ENCODE peak calls at places on chromosomes 3 and 15, in five cellular contexts. One of them, this sample, is unnamed.

GRCh38 chr3:179036226-179036625 is 35.4 kb downstream of the ZMAT3 start:
- DNase-seq in tibial artery: no peak
- DNase-seq in cardiac fibroblast: no peak
- DNase-seq in GM12865: no peak
- DNase-seq in dorsolateral prefrontal cortex: no peak
- DNase-seq in this sample: no peak

GRCh38 chr3:194272861-194273266 is 78.3 kb downstream of the CPN2 start:
- DNase-seq in tibial artery: no peak
- DNase-seq in cardiac fibroblast: no peak
- DNase-seq in GM12865: no peak
- DNase-seq in dorsolateral prefrontal cortex: no peak
- DNase-seq in this sample: no peak

GRCh38 chr3:42161050-42161935 is 70.1 kb downstream of the TRAK1 start:
- DNase-seq in tibial artery: no peak
- DNase-seq in cardiac fibroblast: peak
- DNase-seq in GM12865: no peak
- DNase-seq in dorsolateral prefrontal cortex: no peak
- DNase-seq in this sample: no peak

GRCh38 chr3:98982336-98982735 is 80.8 kb upstream of the DCBLD2 start:
- DNase-seq in tibial artery: no peak
- DNase-seq in cardiac fibroblast: no peak
- DNase-seq in GM12865: no peak
- DNase-seq in dorsolateral prefrontal cortex: no peak
- DNase-seq in this sample: no peak

GRCh38 chr3:195366200-195366910 is 76.5 kb downstream of the ACAP2 start:
- DNase-seq in tibial artery: no peak
- DNase-seq in cardiac fibroblast: peak
- DNase-seq in GM12865: no peak
- DNase-seq in dorsolateral prefrontal cortex: no peak
- DNase-seq in this sample: no peak

GRCh38 chr3:87673132-87673531 is 385.7 kb downstream of the CGGBP1 start:
- DNase-seq in tibial artery: no peak
- DNase-seq in cardiac fibroblast: no peak
- DNase-seq in GM12865: no peak
- DNase-seq in dorsolateral prefrontal cortex: no peak
- DNase-seq in this sample: no peak

GRCh38 chr3:138946554-138947302 is at the start of the genes FOXL2 and FOXL2NB:
- DNase-seq in tibial artery: no peak
- DNase-seq in cardiac fibroblast: peak
- DNase-seq in GM12865: no peak
- DNase-seq in dorsolateral prefrontal cortex: no peak
- DNase-seq in this sample: no peak

GRCh38 chr3:37291275-37291700 is 116.9 kb upstream of the LRRFIP2 start:
- DNase-seq in tibial artery: no peak
- DNase-seq in cardiac fibroblast: peak
- DNase-seq in GM12865: no peak
- DNase-seq in dorsolateral prefrontal cortex: no peak
- DNase-seq in this sample: no peak

GRCh38 chr15:38374477-38374876 is 79.5 kb upstream of the FAM98B start:
- DNase-seq in tibial artery: no peak
- DNase-seq in cardiac fibroblast: no peak
- DNase-seq in GM12865: no peak
- DNase-seq in dorsolateral prefrontal cortex: no peak
- DNase-seq in this sample: no peak

GRCh38 chr3:38311941-38312340 is 29.8 kb downstream of the SLC22A14 start:
- DNase-seq in tibial artery: no peak
- DNase-seq in cardiac fibroblast: no peak
- DNase-seq in GM12865: no peak
- DNase-seq in dorsolateral prefrontal cortex: no peak
- DNase-seq in this sample: no peak

GRCh38 chr3:29533992-29534391 is 253.1 kb downstream of the RBMS3 start:
- DNase-seq in tibial artery: no peak
- DNase-seq in cardiac fibroblast: no peak
- DNase-seq in GM12865: no peak
- DNase-seq in dorsolateral prefrontal cortex: no peak
- DNase-seq in this sample: no peak

GRCh38 chr3:138125548-138126221 is 6.5 kb downstream of the A4GNT start:
- DNase-seq in tibial artery: no peak
- DNase-seq in cardiac fibroblast: peak
- DNase-seq in GM12865: no peak
- DNase-seq in dorsolateral prefrontal cortex: no peak
- DNase-seq in this sample: no peak

GRCh38 chr3:114092151-114093000 is 35.8 kb downstream of the QTRT2 start:
- DNase-seq in tibial artery: no peak
- DNase-seq in cardiac fibroblast: peak
- DNase-seq in GM12865: no peak
- DNase-seq in dorsolateral prefrontal cortex: no peak
- DNase-seq in this sample: no peak

GRCh38 chr3:174243194-174243593 is 615.9 kb upstream of the NAALADL2 start:
- DNase-seq in tibial artery: no peak
- DNase-seq in cardiac fibroblast: peak
- DNase-seq in GM12865: no peak
- DNase-seq in dorsolateral prefrontal cortex: no peak
- DNase-seq in this sample: no peak

GRCh38 chr15:48671381-48672022 is 26.0 kb upstream of the FBN1 start:
- DNase-seq in tibial artery: peak
- DNase-seq in cardiac fibroblast: peak
- DNase-seq in GM12865: no peak
- DNase-seq in dorsolateral prefrontal cortex: no peak
- DNase-seq in this sample: no peak

GRCh38 chr3:106025151-106025722 is 156.4 kb upstream of the CBLB start:
- DNase-seq in tibial artery: peak
- DNase-seq in cardiac fibroblast: peak
- DNase-seq in GM12865: no peak
- DNase-seq in dorsolateral prefrontal cortex: no peak
- DNase-seq in this sample: no peak

GRCh38 chr15:85582076-85582718 is 201.8 kb downstream of the AKAP13 start:
- DNase-seq in tibial artery: peak
- DNase-seq in cardiac fibroblast: peak
- DNase-seq in GM12865: peak
- DNase-seq in dorsolateral prefrontal cortex: no peak
- DNase-seq in this sample: peak

GRCh38 chr15:85583404-85584390 is 203.3 kb downstream of the AKAP13 start:
- DNase-seq in tibial artery: no peak
- DNase-seq in cardiac fibroblast: peak
- DNase-seq in GM12865: peak
- DNase-seq in dorsolateral prefrontal cortex: no peak
- DNase-seq in this sample: peak

GRCh38 chr15:85580914-85581313 is 200.5 kb downstream of the AKAP13 start:
- DNase-seq in tibial artery: peak
- DNase-seq in cardiac fibroblast: peak
- DNase-seq in GM12865: peak
- DNase-seq in dorsolateral prefrontal cortex: no peak
- DNase-seq in this sample: no peak

GRCh38 chr15:85581495-85581894 is 201.1 kb downstream of the AKAP13 start:
- DNase-seq in tibial artery: peak
- DNase-seq in cardiac fibroblast: peak
- DNase-seq in GM12865: peak
- DNase-seq in dorsolateral prefrontal cortex: no peak
- DNase-seq in this sample: peak

GRCh38 chr15:85582719-85583089 is 202.3 kb downstream of the AKAP13 start:
- DNase-seq in tibial artery: peak
- DNase-seq in cardiac fibroblast: peak
- DNase-seq in GM12865: peak
- DNase-seq in dorsolateral prefrontal cortex: no peak
- DNase-seq in this sample: peak
- TF ChIP-seq CTCF in tibial artery: no peak
- TF ChIP-seq CTCF in cardiac fibroblast: no peak
- TF ChIP-seq CTCF in GM12865: no peak
- TF ChIP-seq CTCF in dorsolateral prefrontal cortex: no peak
- TF ChIP-seq CTCF in this sample: no peak

DNA sequence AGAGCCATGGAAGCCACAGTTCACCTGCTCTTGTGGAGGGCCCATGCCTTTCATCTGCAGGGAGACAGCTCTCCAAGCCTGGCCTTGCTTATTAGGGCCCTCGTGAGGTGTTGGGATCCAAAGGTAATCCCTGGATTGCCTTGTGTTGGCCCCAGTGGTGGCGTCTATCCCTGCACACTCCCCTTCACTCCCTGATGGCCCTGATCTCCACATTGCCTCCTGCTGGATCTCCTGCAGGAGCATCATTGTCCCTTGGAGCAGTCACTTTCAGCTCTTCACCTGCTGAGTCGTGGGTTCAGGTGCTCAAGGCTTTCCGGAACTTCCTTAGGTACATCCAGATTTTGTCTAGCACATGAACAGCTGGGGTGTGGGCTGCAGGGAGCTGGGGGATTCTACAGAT is 7.0 kb downstream of the PPCDC start:
- DNase-seq in tibial artery: no peak
- DNase-seq in cardiac fibroblast: no peak
- DNase-seq in GM12865: no peak
- DNase-seq in dorsolateral prefrontal cortex: no peak
- DNase-seq in this sample: no peak
- TF ChIP-seq CTCF in tibial artery: no peak
- TF ChIP-seq CTCF in cardiac fibroblast: no peak
- TF ChIP-seq CTCF in GM12865: no peak
- TF ChIP-seq CTCF in dorsolateral prefrontal cortex: no peak
- TF ChIP-seq CTCF in this sample: no peak

GRCh38 chr15:40785158-40785557 is 15.4 kb downstream of the C15orf62 start:
- DNase-seq in tibial artery: no peak
- DNase-seq in cardiac fibroblast: peak
- DNase-seq in GM12865: no peak
- DNase-seq in dorsolateral prefrontal cortex: no peak
- DNase-seq in this sample: no peak
- TF ChIP-seq CTCF in tibial artery: no peak
- TF ChIP-seq CTCF in cardiac fibroblast: no peak
- TF ChIP-seq CTCF in GM12865: no peak
- TF ChIP-seq CTCF in dorsolateral prefrontal cortex: no peak
- TF ChIP-seq CTCF in this sample: no peak

DNA sequence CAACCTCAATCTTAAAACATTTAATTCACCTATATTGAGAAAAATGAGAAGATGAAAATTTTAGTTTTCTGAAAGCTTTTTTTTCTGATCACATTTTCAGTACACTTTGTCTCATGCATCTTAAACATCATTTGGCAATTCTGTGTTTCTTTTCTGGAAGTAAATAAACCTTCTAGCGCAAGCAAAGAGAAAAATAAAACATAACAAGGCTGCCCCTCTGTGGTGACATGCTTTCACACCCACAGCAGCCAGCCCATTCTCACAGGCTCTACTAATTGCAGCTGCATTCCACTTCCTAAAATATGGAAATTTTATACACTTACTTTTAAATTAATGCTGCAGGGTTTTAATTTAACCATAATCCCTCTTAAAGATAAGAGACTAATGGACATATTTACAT is 90.0 kb downstream of the NEK10 start:
- DNase-seq in tibial artery: no peak
- DNase-seq in cardiac fibroblast: peak
- DNase-seq in GM12865: no peak
- DNase-seq in dorsolateral prefrontal cortex: peak
- DNase-seq in this sample: no peak
- TF ChIP-seq CTCF in tibial artery: peak
- TF ChIP-seq CTCF in cardiac fibroblast: peak
- TF ChIP-seq CTCF in GM12865: peak
- TF ChIP-seq CTCF in dorsolateral prefrontal cortex: peak
- TF ChIP-seq CTCF in this sample: no peak

GRCh38 chr3:127305499-127305898 is 17.7 kb upstream of the PRR20G start:
- DNase-seq in tibial artery: no peak
- DNase-seq in cardiac fibroblast: no peak
- DNase-seq in GM12865: no peak
- DNase-seq in dorsolateral prefrontal cortex: no peak
- DNase-seq in this sample: no peak

GRCh38 chr3:127306361-127307112 is 18.7 kb upstream of the PRR20G start:
- DNase-seq in tibial artery: no peak
- DNase-seq in cardiac fibroblast: no peak
- DNase-seq in GM12865: no peak
- DNase-seq in dorsolateral prefrontal cortex: no peak
- DNase-seq in this sample: no peak

GRCh38 chr3:127307431-127307830 is 19.6 kb upstream of the PRR20G start:
- DNase-seq in tibial artery: no peak
- DNase-seq in cardiac fibroblast: no peak
- DNase-seq in GM12865: peak
- DNase-seq in dorsolateral prefrontal cortex: no peak
- DNase-seq in this sample: peak

GRCh38 chr3:127307918-127308317 is 20.1 kb upstream of the PRR20G start:
- DNase-seq in tibial artery: no peak
- DNase-seq in cardiac fibroblast: no peak
- DNase-seq in GM12865: no peak
- DNase-seq in dorsolateral prefrontal cortex: no peak
- DNase-seq in this sample: no peak

DNA sequence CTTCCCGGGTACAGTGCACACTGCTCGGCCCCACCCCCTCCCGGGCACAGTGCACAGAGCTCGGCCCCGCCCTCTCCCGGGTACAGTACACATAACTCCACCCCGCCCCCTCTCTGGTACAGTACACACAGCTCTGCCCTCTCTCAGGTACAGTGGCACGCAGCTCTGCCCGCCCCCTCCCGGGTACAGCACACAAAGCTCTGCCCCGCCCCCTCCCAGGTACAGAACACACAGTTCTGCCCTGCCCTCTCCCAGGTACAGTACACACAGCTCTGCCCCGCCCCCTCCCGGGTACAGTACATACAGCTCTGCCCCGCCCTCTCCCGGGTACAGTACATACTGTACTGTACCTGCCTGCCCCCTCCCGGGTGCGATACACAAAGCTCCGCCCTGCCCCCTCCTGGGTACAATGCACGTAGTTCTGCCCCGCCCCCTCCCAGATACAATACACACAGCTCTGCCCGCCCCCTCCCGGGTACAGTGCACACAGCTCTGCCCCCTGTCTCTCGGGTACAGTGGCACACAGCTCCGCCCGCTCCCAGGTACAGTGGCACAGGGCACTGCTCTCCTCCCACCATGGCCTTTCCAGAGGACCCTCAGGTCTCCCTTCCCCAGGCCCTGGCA is 16.4 kb upstream of the PRR20G start:
- DNase-seq in tibial artery: no peak
- DNase-seq in cardiac fibroblast: no peak
- DNase-seq in GM12865: no peak
- DNase-seq in dorsolateral prefrontal cortex: no peak
- DNase-seq in this sample: no peak
- TF ChIP-seq CTCF in tibial artery: no peak
- TF ChIP-seq CTCF in cardiac fibroblast: no peak
- TF ChIP-seq CTCF in GM12865: no peak
- TF ChIP-seq CTCF in dorsolateral prefrontal cortex: no peak
- TF ChIP-seq CTCF in this sample: no peak

DNA sequence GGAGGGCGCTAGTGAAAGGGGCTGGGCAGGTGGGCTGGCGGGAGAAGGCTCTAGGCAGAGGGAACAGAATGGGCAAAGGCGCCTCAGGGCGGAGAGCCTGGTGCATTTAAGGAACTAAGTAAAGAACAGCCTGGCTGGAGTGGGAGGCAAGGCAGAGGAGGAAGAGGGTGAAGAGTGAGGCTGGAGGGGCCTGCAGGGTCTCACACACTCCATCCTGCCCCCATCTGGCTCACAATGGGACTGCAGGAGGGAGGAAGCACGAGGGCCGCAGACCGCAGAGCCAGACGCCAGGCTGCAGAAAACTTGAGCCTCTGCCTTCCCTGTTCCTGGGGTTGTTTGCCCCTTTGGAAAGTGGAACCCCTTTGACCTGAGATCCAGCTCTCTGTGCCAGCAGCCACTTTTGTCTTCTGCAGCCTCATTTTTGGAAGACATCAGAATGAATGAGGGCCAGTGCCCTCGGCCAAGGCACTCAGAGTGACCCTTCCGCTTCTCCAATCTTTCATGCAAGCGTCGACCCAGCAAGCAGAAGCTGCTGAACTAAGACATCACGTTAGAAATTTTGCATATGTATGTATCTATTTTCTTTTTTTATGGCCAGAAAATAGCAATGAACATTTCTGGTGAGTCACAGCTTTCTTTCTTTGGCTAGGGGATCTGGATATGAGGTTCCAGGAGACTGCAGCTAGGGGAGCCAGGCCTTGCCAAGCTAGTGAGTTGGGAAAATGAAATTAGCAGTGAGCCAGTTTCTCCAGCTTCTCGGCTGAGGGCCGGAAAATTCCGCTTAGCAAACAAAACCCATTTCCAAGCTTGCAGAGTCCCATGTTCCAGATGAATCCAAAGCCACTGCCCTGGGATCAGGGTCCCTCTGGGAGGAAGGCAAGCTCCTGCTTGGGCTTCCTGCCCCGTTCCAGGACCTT is 137.8 kb downstream of the SRGAP3 start:
- DNase-seq in tibial artery: peak
- DNase-seq in cardiac fibroblast: no peak
- DNase-seq in GM12865: no peak
- DNase-seq in dorsolateral prefrontal cortex: peak
- DNase-seq in this sample: no peak
- TF ChIP-seq CTCF in tibial artery: peak
- TF ChIP-seq CTCF in cardiac fibroblast: no peak
- TF ChIP-seq CTCF in GM12865: peak
- TF ChIP-seq CTCF in dorsolateral prefrontal cortex: peak
- TF ChIP-seq CTCF in this sample: peak

This sample was measured in GM20000.